ENCODE peak calls at places on chromosomes 12 and 14, in ten cellular contexts. C is tibial nerve, T is A549, N is right lobe of liver, X is Peyer's patch, Q is ovary, Z is GM12878, E is IMR-90, H is transverse colon, V is HCT116. O is an unnamed sample. For H3K4me1, the result is how much of the 10 kb centered on the place peaks cover.

GRCh38 chr14:98607341-98607910 is 664.6 kb downstream of the BCL11B start:
- DNase-seq in X (no peak), C (no peak), N (no peak), Z (no peak), V (no peak), Q (no peak), T (no peak), E (no peak), H (no peak), O (no peak)

GRCh38 chr12:93089805-93090569 is 160.9 kb upstream of the EEA1 start:
- DNase-seq in V (peak), H (peak), E (peak), T (peak), X (no peak), N (no peak), Q (no peak), C (no peak), Z (no peak), O (no peak)

GRCh38 chr14:104882991-104883660 is 18.1 kb downstream of the CEP170B start:
- DNase-seq in C (no peak), Z (no peak), H (no peak), V (no peak), Q (no peak), T (no peak), X (no peak), N (no peak), E (no peak), O (no peak)

GRCh38 chr12:108859923-108860291 is 2.5 kb upstream of the SSH1 start:
- DNase-seq in T (no peak), H (no peak), C (no peak), V (no peak), Z (no peak), E (no peak), Q (no peak), N (no peak), X (no peak), O (no peak)

GRCh38 chr14:99231181-99231849 is 40.7 kb downstream of the BCL11B start:
- DNase-seq in Q (no peak), T (no peak), X (no peak), V (no peak), N (no peak), Z (no peak), H (no peak), E (no peak), C (no peak), O (no peak)

GRCh38 chr14:93132472-93133065 is 16.8 kb upstream of the ITPK1 start:
- DNase-seq in Z (no peak), E (peak), Q (no peak), H (no peak), T (peak), X (peak), C (no peak), V (no peak), N (no peak), O (peak)

GRCh38 chr12:132736913-132737312 is 24.7 kb downstream of the ANKLE2 start:
- DNase-seq in T (no peak), X (no peak), E (no peak), N (no peak), C (no peak), V (no peak), Q (no peak), H (no peak), Z (no peak), O (no peak)

GRCh38 chr12:59113831-59114273 is 193.5 kb upstream of the LRIG3 start:
- DNase-seq in Z (peak), N (peak), T (peak), Q (peak), E (peak), H (peak), V (peak), C (peak), X (peak), O (peak)

GRCh38 chr12:107818984-107819383 is 44.5 kb downstream of the ASCL4 start:
- DNase-seq in Z (no peak), V (no peak), Q (no peak), X (no peak), E (peak), N (no peak), T (no peak), H (no peak), C (no peak), O (peak)

GRCh38 chr14:65334765-65335411 is 77.6 kb upstream of the FUT8 start:
- DNase-seq in Z (no peak), E (no peak), T (no peak), X (no peak), C (no peak), N (no peak), H (peak), V (no peak), Q (no peak), O (no peak)

GRCh38 chr14:51643137-51643536 is 8.6 kb upstream of the FRMD6 start:
- DNase-seq in Z (no peak), Q (no peak), E (peak), N (no peak), V (no peak), T (no peak), C (no peak), H (no peak), X (no peak), O (no peak)

GRCh38 chr12:101051151-101051550 is 158.9 kb downstream of the SLC5A8 start:
- DNase-seq in E (no peak), Q (no peak), N (no peak), T (no peak), V (no peak), Z (no peak), X (no peak), H (no peak), C (no peak), O (no peak)

GRCh38 chr12:57094194-57095160 is 5.6 kb downstream of the NAB2 start:
- DNase-seq in H (no peak), Z (no peak), Q (peak), V (no peak), C (no peak), N (no peak), T (no peak), X (no peak), E (no peak), O (no peak)

GRCh38 chr12:101823891-101824290 is 6.9 kb downstream of the GNPTAB start:
- DNase-seq in Z (no peak), N (no peak), H (peak), E (no peak), C (no peak), T (peak), V (peak), X (peak), Q (no peak), O (peak)

GRCh38 chr12:53232641-53233538 is 881 bp upstream of the RARG start:
- DNase-seq in E (no peak), X (no peak), C (peak), H (peak), Z (no peak), N (peak), V (no peak), T (peak), Q (peak), O (peak)

GRCh38 chr12:110636516-110636915 is 22.6 kb downstream of the TCTN1 start:
- DNase-seq in E (no peak), Z (peak), Q (no peak), T (no peak), V (no peak), H (no peak), X (no peak), C (no peak), N (no peak), O (no peak)

GRCh38 chr12:124080649-124081048 is 107.6 kb downstream of the ZNF664 start:
- DNase-seq in V (no peak), Q (no peak), N (no peak), T (no peak), Z (no peak), H (no peak), X (no peak), E (no peak), C (no peak), O (no peak)

GRCh38 chr12:128205758-128206157 is 61.2 kb upstream of the TMEM132C start:
- DNase-seq in X (no peak), T (no peak), V (no peak), C (no peak), Z (no peak), Q (no peak), E (no peak), H (no peak), N (no peak), O (no peak)

GRCh38 chr12:95516757-95517156 is 34.5 kb downstream of the USP44 start:
- DNase-seq in X (no peak), H (no peak), N (no peak), Q (no peak), V (no peak), T (no peak), C (no peak), E (peak), Z (no peak), O (no peak)

GRCh38 chr12:48045061-48045846 is 41.0 kb upstream of the COL2A1 start:
- DNase-seq in Z (no peak), Q (peak), C (no peak), X (no peak), T (no peak), E (no peak), V (no peak), N (no peak), H (no peak), O (no peak)

GRCh38 chr12:108833355-108833733 is 24.0 kb downstream of the SSH1 start:
- DNase-seq in Z (no peak), X (no peak), E (peak), V (peak), Q (no peak), C (no peak), T (peak), H (no peak), N (no peak), O (no peak)

GRCh38 chr14:69713976-69714716 is 52.8 kb upstream of the SRSF5 start:
- DNase-seq in V (no peak), Z (no peak), Q (no peak), C (no peak), E (no peak), H (peak), X (no peak), N (no peak), T (no peak), O (no peak)

GRCh38 chr12:104219361-104219892 is 3.8 kb downstream of the TXNRD1 start:
- DNase-seq in N (no peak), T (peak), X (no peak), E (peak), V (peak), Q (no peak), H (no peak), Z (no peak), C (no peak), O (no peak)

GRCh38 chr12:27626239-27626638 is 70.0 kb upstream of the REP15 start:
- DNase-seq in V (no peak), E (no peak), N (no peak), Q (no peak), H (no peak), C (no peak), X (no peak), T (no peak), Z (no peak), O (no peak)

GRCh38 chr12:54891717-54892478 is 37.6 kb downstream of the MUCL1 start:
- DNase-seq in E (no peak), Z (no peak), T (no peak), C (no peak), X (no peak), V (no peak), N (peak), Q (no peak), H (peak), O (no peak)

GRCh38 chr12:9707864-9708808 is 24.8 kb downstream of the CLECL1 start:
- DNase-seq in E (peak), H (peak), Q (no peak), Z (no peak), C (no peak), V (peak), T (peak), N (no peak), X (peak), O (peak)

GRCh38 chr12:40038619-40039018 is 67.3 kb downstream of the SLC2A13 start:
- DNase-seq in C (no peak), Z (no peak), N (no peak), V (no peak), H (no peak), Q (no peak), E (no peak), T (no peak), X (no peak), O (no peak)

GRCh38 chr14:103074699-103075341 is 9.2 kb upstream of the LBHD2 start:
- DNase-seq in N (peak), H (peak), E (no peak), V (no peak), T (peak), Q (peak), Z (no peak), X (no peak), C (no peak), O (peak)

GRCh38 chr14:58796636-58797429 is 159.1 kb downstream of the DACT1 start:
- DNase-seq in Z (peak), N (no peak), X (no peak), T (no peak), E (peak), Q (no peak), V (no peak), H (no peak), C (no peak), O (no peak)

GRCh38 chr14:38210168-38210567 is 2.5 kb downstream of the SSTR1 start:
- DNase-seq in C (no peak), V (no peak), N (peak), T (no peak), H (no peak), X (no peak), Z (no peak), Q (peak), E (peak), O (no peak)

GRCh38 chr12:131066207-131066885 is 112.6 kb downstream of the ADGRD1 start:
- DNase-seq in X (no peak), N (peak), E (no peak), V (no peak), Z (no peak), T (no peak), H (no peak), Q (no peak), C (peak), O (peak)

DNA sequence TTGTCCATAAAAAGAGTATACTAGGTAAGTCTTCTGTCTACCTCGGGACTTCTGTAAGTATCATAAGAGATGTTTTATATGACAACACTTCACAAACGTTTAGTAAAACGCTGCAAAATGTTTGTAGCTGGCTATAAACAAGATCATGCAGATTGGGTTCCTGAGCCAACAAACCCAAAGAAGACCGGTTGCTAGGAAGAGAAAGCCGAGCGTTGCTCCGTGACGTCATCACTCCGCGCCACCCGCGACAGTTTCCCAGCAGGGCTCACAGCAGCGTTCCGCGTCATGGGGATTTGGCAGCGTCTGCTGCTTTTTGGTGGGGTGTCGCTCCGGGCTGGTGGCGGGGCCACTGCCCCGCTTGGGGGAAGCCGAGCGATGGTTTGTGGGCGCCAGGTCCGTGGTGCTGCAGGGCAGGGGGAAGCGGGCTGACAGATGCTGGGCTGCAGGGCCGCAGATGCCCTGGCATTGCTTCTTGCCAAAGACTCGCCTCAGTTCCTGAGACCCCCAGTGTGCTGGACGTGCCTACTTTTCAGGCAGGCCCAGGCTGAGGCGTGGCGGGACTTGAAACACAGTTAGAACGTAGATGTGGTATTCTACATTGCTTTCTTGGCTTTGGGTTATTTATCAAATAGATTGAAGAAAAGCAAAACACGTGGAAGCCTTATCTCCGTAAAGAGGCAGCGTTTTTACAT is at the start of gene NUBPL:
- DNase-seq in Q (peak), V (peak), T (peak), E (peak), Z (peak), X (peak), C (peak), H (peak), N (peak), O (peak)
- TF ChIP-seq POLR2A in Q (peak), V (peak), T (peak), E (peak), Z (peak), X (peak), C (peak), H (peak), N (peak), O (peak)

GRCh38 chr12:6764011-6764828 is 1.9 kb upstream of the PTMS start:
- DNase-seq in V (peak), T (peak), N (peak), X (peak), C (peak), Z (peak), H (peak), E (peak), Q (peak), O (peak)

GRCh38 chr12:6765048-6765633 is 1.0 kb upstream of the PTMS start:
- DNase-seq in T (peak), N (no peak), C (no peak), Q (no peak), X (no peak), E (no peak), V (no peak), Z (no peak), H (no peak), O (no peak)

GRCh38 chr12:6767301-6767591 is 1.1 kb downstream of the PTMS start:
- DNase-seq in X (no peak), C (no peak), N (no peak), H (no peak), Z (no peak), Q (no peak), V (no peak), T (no peak), E (no peak), O (no peak)

GRCh38 chr12:6766651-6767300 is 613 bp downstream of the PTMS start:
- DNase-seq in H (peak), C (peak), E (peak), X (peak), T (peak), N (peak), Q (peak), V (no peak), Z (no peak), O (peak)

DNA sequence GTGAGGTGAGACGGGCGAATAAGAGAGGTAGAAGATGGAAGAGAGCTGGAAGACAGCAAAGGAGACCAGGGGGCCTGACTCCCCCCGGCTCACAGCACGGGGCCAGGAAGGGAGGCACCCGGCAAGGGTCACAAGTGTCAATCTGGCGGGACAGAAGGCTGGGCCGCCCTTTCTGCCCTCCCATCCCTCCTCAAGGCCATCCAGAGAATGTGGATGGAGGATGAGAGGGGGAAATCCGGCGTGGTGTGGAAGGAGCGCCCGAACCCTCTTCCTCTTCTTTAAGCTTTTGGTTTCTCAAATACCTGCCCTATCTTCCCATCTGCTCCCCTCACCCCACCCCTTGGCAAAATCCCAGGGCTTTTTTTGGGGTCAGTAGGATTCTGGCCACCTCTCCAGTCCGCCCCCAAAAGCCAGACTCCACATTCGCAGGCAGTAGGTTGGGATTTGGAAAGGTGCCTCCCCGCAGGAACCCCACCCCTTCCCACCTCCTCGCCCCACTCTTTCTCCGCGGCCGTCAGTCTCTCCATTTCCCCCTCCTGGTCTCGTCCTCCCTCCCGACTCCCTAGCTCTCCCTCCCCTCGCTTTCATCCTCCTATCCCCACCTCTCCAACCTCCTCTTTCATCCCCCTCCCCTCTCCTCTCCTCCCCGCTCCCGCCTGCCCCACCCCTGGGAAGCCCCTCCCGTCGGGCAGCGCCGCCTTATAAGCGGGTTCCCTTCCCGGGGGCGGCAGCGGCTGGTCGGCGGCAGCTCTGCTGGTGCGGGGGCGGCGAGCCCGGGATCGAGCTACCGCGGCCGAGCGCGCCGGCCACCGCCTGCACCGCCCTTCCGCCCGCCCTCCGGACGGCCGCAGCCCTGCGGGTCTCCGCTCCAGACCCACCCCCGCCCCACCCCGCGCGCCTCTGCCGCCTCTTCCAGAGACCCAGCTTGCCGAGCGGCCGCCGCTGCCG is at the start of gene PTMS:
- DNase-seq in V (peak), Q (peak), T (peak), N (peak), Z (no peak), X (peak), C (peak), H (peak), E (peak), O (peak)
- H3K4me1 ChIP-seq in V (half or more), Q (under half), T (half or more), N (under half), Z (under half), X (under half), C (under half), H (under half), E (under half), O (under half)

GRCh38 chr12:11650697-11651281 is 1.3 kb downstream of the ETV6 start:
- DNase-seq in H (peak), N (no peak), E (peak), C (no peak), T (peak), Z (peak), X (no peak), V (no peak), Q (no peak), O (no peak)
- TF ChIP-seq POLR2A in H (peak), N (no peak), E (no peak), C (no peak), T (no peak), Z (peak), X (no peak), V (no peak), Q (no peak), O (peak)

DNA sequence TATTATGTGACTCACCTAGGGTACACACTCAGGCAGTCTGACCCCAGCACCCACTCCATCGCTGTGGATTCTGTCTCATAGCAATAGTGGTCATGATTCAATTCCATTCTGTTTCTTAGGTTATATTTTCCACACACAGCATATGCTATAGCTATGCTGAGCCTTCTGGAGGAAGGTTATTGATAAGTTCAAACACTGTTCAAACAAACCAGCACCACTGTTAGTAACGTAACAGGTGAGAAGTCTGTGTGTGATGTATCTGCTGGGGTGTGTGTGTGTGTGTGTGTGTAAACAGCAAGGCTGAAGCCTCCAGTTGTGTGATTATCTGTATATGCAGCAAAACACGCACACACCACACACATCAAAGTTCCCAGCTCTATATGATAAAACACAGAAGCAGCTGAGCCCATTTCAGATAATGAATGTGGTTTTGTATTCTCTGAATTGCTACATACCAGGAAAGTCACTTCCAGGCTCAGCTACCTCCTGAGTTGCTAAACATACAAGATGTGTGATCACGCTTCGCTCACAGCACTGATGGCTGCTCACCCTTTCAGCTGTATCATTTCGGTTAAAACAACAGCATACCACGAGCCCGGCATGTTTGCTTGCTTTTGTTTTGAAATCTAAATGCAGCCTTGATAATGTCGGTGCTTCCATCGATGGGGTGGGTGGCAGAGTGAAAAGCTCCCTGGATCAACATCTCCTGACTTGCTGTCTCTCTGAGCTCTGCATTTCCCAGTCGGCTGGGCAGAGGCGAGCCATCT is 6.8 kb upstream of the SYNE3 start:
- DNase-seq in H (no peak), T (no peak), N (no peak), Z (no peak), V (no peak), E (peak), Q (no peak), C (no peak), X (peak), O (peak)
- H3K4me1 ChIP-seq in H (under half), T (under half), N (half or more), Z (under half), V (half or more), E (under half), Q (under half), C (under half), X (under half), O (half or more)

O was measured in adrenal gland.